ENCODE peak calls at places on chromosomes 12 and 14, in six cellular contexts. R is RPMI8226; Y is stimulated activated effector memory CD8-positive, alpha-beta T cell treated with anti-CD3 and anti-CD28 coated beads, Interleukin-12 subunit alpha, Interleukin-12 subunit beta, amount 100 ng/mL, for 72 hours; L is KBM-7; K is fibroblast of lung; O is HFFc6. C is an unnamed sample.

GRCh38 chr12:43069768-43070221 is 480.2 kb upstream of the PRICKLE1 start:
- DNase-seq in K (peak), L (no peak), R (no peak), Y (no peak), O (no peak), C (no peak)

GRCh38 chr12:27112891-27113290 is 30.5 kb upstream of the C12orf71 start:
- DNase-seq in Y (no peak), K (peak), O (no peak), L (no peak), R (no peak), C (no peak)

GRCh38 chr14:67863223-67863622 is 43.6 kb downstream of the RAD51B start:
- DNase-seq in Y (no peak), O (no peak), K (no peak), L (no peak), R (no peak), C (no peak)

GRCh38 chr14:74502236-74503019 is 8.9 kb downstream of the ISCA2 start:
- DNase-seq in L (peak), K (peak), R (peak), Y (no peak), O (peak), C (peak)

GRCh38 chr12:103455020-103455763 is 40.6 kb downstream of the C12orf42 start:
- DNase-seq in R (no peak), O (no peak), Y (no peak), L (peak), K (no peak), C (no peak)

GRCh38 chr12:46260153-46260912 is 8.5 kb downstream of the SLC38A1 start:
- DNase-seq in Y (no peak), K (peak), R (no peak), O (peak), L (no peak), C (peak)

GRCh38 chr14:104656014-104656714 is 33.3 kb upstream of the INF2 start:
- DNase-seq in K (no peak), Y (no peak), R (no peak), L (no peak), O (no peak), C (peak)

GRCh38 chr14:72472845-72473244 is 421.1 kb downstream of the DPF3 start:
- DNase-seq in O (no peak), R (no peak), K (peak), L (no peak), Y (no peak), C (no peak)

GRCh38 chr12:115051378-115051777 is 367.4 kb upstream of the TBX3 start:
- DNase-seq in K (no peak), R (no peak), O (no peak), Y (no peak), L (no peak), C (no peak)

GRCh38 chr12:42588308-42588836 is 1.2 kb downstream of the PRICKLE1 start:
- DNase-seq in O (no peak), R (no peak), L (no peak), K (peak), Y (no peak), C (peak)

GRCh38 chr12:116662612-116663144 is 75.2 kb downstream of the SPRING1 start:
- DNase-seq in Y (no peak), O (peak), R (peak), L (peak), K (peak), C (peak)

GRCh38 chr14:106831322-106831720 is 1304.9 kb downstream of the TMEM121 start:
- DNase-seq in L (peak), Y (peak), R (no peak), K (no peak), O (no peak), C (no peak)

GRCh38 chr14:32802295-32802694 is 136.4 kb upstream of the NPAS3 start:
- DNase-seq in Y (no peak), O (no peak), L (no peak), R (no peak), K (no peak), C (no peak)

GRCh38 chr12:102528111-102528510 is 47.7 kb upstream of the IGF1 start:
- DNase-seq in L (no peak), O (peak), R (no peak), K (no peak), Y (no peak), C (no peak)

GRCh38 chr12:47717443-47718193 is 7.7 kb downstream of the ENDOU start:
- DNase-seq in O (peak), R (peak), Y (no peak), L (peak), K (peak), C (peak)

GRCh38 chr12:121536929-121537813 is 43.7 kb downstream of the KDM2B start:
- DNase-seq in R (peak), O (peak), K (peak), Y (peak), L (peak), C (peak)

GRCh38 chr14:61504841-61505340 is 183.5 kb downstream of the PRKCH start:
- DNase-seq in Y (no peak), L (no peak), R (no peak), O (no peak), K (no peak), C (no peak)

GRCh38 chr12:119669744-119670472 is 2.0 kb downstream of the PRKAB1 start:
- DNase-seq in K (no peak), Y (no peak), R (no peak), L (no peak), O (no peak), C (no peak)

GRCh38 chr14:101494826-101495225 is 66.5 kb upstream of the DIO3 start:
- DNase-seq in Y (no peak), R (no peak), K (no peak), L (no peak), O (no peak), C (no peak)

GRCh38 chr14:75155159-75155558 is 21.3 kb downstream of the TMED10 start:
- DNase-seq in Y (no peak), K (no peak), R (no peak), L (no peak), O (no peak), C (no peak)

GRCh38 chr14:89241934-89242670 is 174.9 kb downstream of the FOXN3 start:
- DNase-seq in R (no peak), K (no peak), L (no peak), Y (no peak), O (no peak), C (no peak)

GRCh38 chr12:56781726-56782125 is 18.6 kb downstream of the HSD17B6 start:
- DNase-seq in Y (no peak), R (no peak), L (no peak), O (no peak), K (no peak), C (no peak)

GRCh38 chr14:69547701-69548348 is 26.8 kb downstream of the CCDC177 start:
- DNase-seq in Y (peak), O (no peak), L (no peak), R (no peak), K (no peak), C (no peak)

GRCh38 chr14:102238766-102239165 is 66.2 kb downstream of the MOK start:
- DNase-seq in K (no peak), R (no peak), L (no peak), Y (no peak), O (no peak), C (no peak)

GRCh38 chr12:1630081-1630826 is 1.2 kb downstream of the WNT5B start:
- DNase-seq in K (peak), Y (peak), O (no peak), L (no peak), R (no peak), C (no peak)

GRCh38 chr12:65557425-65558167 is 266.7 kb upstream of the HMGA2 start:
- DNase-seq in O (no peak), L (no peak), K (no peak), R (no peak), Y (no peak), C (no peak)

C was measured in EL.